ENCODE peak calls at places on chromosomes 5 and 9, in ten cellular contexts. Y is AG10803, B is cardiac fibroblast, M is IMR-90, C is dorsolateral prefrontal cortex, W is HL-60, X is astrocyte of the cerebellum, U is coronary artery, K is thyroid gland, L is psoas muscle. J is an unnamed sample.

GRCh38 chr5:125914471-125914870 is 508.7 kb upstream of the GRAMD2B start:
- DNase-seq in Y (no peak), B (peak), M (no peak), C (no peak), W (no peak), X (no peak), U (no peak), K (no peak), L (no peak), J (peak)

GRCh38 chr9:26975728-26976707 is 19.8 kb downstream of the IFT74 start:
- DNase-seq in Y (peak), B (peak), M (peak), C (no peak), W (no peak), X (peak), U (no peak), K (no peak), L (no peak), J (peak)

GRCh38 chr5:72106922-72107873 is at the start of gene MAP1B:
- DNase-seq in Y (peak), B (peak), M (peak), C (peak), W (no peak), X (no peak), U (peak), K (peak), L (peak), J (peak)

GRCh38 chr9:83596899-83597504 is 25.9 kb upstream of the IDNK start:
- DNase-seq in Y (no peak), B (peak), M (no peak), C (peak), W (no peak), X (peak), U (no peak), K (peak), L (no peak), J (peak)

GRCh38 chr9:133144142-133144886 is 19.4 kb downstream of the GBGT1 start:
- DNase-seq in Y (peak), B (peak), M (peak), C (peak), W (no peak), X (no peak), U (no peak), K (peak), L (peak), J (peak)

GRCh38 chr9:27714388-27714787 is 141.1 kb upstream of the C9orf72 start:
- DNase-seq in Y (no peak), B (no peak), M (no peak), C (no peak), W (no peak), X (no peak), U (no peak), K (no peak), L (no peak), J (peak)

GRCh38 chr9:104776787-104777186 is 12.9 kb downstream of the NIPSNAP3B start:
- DNase-seq in Y (peak), B (peak), M (peak), C (no peak), W (no peak), X (no peak), U (no peak), K (no peak), L (no peak), J (peak)

GRCh38 chr9:13033959-13034695 is 245.4 kb downstream of the MPDZ start:
- DNase-seq in Y (peak), B (peak), M (peak), C (peak), W (no peak), X (peak), U (no peak), K (peak), L (peak), J (peak)

GRCh38 chr5:10157085-10157669 is 92.5 kb downstream of the ATPSCKMT start:
- DNase-seq in Y (no peak), B (no peak), M (no peak), C (no peak), W (no peak), X (no peak), U (no peak), K (no peak), L (no peak), J (no peak)

GRCh38 chr5:141692919-141693848 is 11.2 kb upstream of the ARAP3 start:
- DNase-seq in Y (no peak), B (peak), M (peak), C (peak), W (no peak), X (no peak), U (no peak), K (no peak), L (no peak), J (peak)

GRCh38 chr5:14142202-14142855 is 813 bp upstream of the TRIO start:
- DNase-seq in Y (peak), B (peak), M (no peak), C (no peak), W (no peak), X (no peak), U (no peak), K (no peak), L (no peak), J (peak)

GRCh38 chr9:33166263-33167083 is 663 bp downstream of the B4GALT1 start:
- DNase-seq in Y (no peak), B (peak), M (no peak), C (no peak), W (no peak), X (no peak), U (peak), K (peak), L (peak), J (peak)

GRCh38 chr5:96189987-96190386 is 228.3 kb upstream of the ELL2 start:
- DNase-seq in Y (no peak), B (no peak), M (no peak), C (no peak), W (no peak), X (no peak), U (no peak), K (no peak), L (no peak), J (no peak)

GRCh38 chr5:175487514-175488222 is 9.3 kb downstream of the SFXN1 start:
- DNase-seq in Y (no peak), B (no peak), M (no peak), C (no peak), W (no peak), X (no peak), U (no peak), K (no peak), L (no peak), J (no peak)

GRCh38 chr9:115524467-115525059 is 406.6 kb upstream of the TNC start:
- DNase-seq in Y (peak), B (peak), M (peak), C (peak), W (no peak), X (peak), U (no peak), K (no peak), L (no peak), J (peak)

GRCh38 chr5:38673671-38674071 is 117.2 kb upstream of the LIFR start:
- DNase-seq in Y (no peak), B (peak), M (no peak), C (no peak), W (no peak), X (no peak), U (no peak), K (no peak), L (no peak), J (peak)

GRCh38 chr5:113161806-113162205 is 185.2 kb downstream of the DCP2 start:
- DNase-seq in Y (no peak), B (no peak), M (no peak), C (no peak), W (no peak), X (no peak), U (no peak), K (no peak), L (no peak), J (no peak)

GRCh38 chr5:149551227-149552037 is at the start of gene CSNK1A1:
- DNase-seq in Y (peak), B (peak), M (peak), C (peak), W (peak), X (peak), U (peak), K (peak), L (peak), J (peak)

GRCh38 chr5:116032094-116032517 is at the start of gene ARL14EPL:
- DNase-seq in Y (peak), B (peak), M (peak), C (no peak), W (peak), X (peak), U (no peak), K (peak), L (peak), J (peak)

GRCh38 chr5:120512068-120512467 is 48.0 kb downstream of the PRR16 start:
- DNase-seq in Y (no peak), B (no peak), M (no peak), C (no peak), W (no peak), X (no peak), U (no peak), K (no peak), L (no peak), J (peak)

GRCh38 chr5:146710348-146710747 is 168.2 kb downstream of the PPP2R2B start:
- DNase-seq in Y (no peak), B (no peak), M (no peak), C (no peak), W (no peak), X (no peak), U (no peak), K (no peak), L (no peak), J (no peak)

GRCh38 chr9:130522233-130522808 is 57.1 kb upstream of the FUBP3 start:
- DNase-seq in Y (no peak), B (no peak), M (no peak), C (no peak), W (no peak), X (no peak), U (no peak), K (no peak), L (no peak), J (no peak)

GRCh38 chr5:175894805-175895204 is 23.4 kb downstream of the CPLX2 start:
- DNase-seq in Y (no peak), B (no peak), M (no peak), C (no peak), W (no peak), X (no peak), U (no peak), K (no peak), L (no peak), J (no peak)

GRCh38 chr5:171745602-171746001 is 40.0 kb upstream of the SMIM23 start:
- DNase-seq in Y (peak), B (no peak), M (no peak), C (peak), W (no peak), X (no peak), U (no peak), K (peak), L (no peak), J (no peak)

GRCh38 chr5:101679816-101680215 is 616.3 kb downstream of the SLCO4C1 start:
- DNase-seq in Y (peak), B (peak), M (no peak), C (no peak), W (no peak), X (no peak), U (no peak), K (no peak), L (no peak), J (peak)

GRCh38 chr5:1538741-1539392 is 15.1 kb upstream of the LPCAT1 start:
- DNase-seq in Y (no peak), B (no peak), M (no peak), C (peak), W (no peak), X (no peak), U (no peak), K (no peak), L (no peak), J (no peak)

GRCh38 chr9:91197232-91198181 is 164.2 kb downstream of the AUH start:
- DNase-seq in Y (peak), B (peak), M (peak), C (peak), W (peak), X (peak), U (no peak), K (peak), L (peak), J (peak)

GRCh38 chr9:89969156-89969566 is 364.3 kb downstream of the GADD45G start:
- DNase-seq in Y (no peak), B (no peak), M (peak), C (no peak), W (no peak), X (no peak), U (no peak), K (no peak), L (no peak), J (no peak)

DNA sequence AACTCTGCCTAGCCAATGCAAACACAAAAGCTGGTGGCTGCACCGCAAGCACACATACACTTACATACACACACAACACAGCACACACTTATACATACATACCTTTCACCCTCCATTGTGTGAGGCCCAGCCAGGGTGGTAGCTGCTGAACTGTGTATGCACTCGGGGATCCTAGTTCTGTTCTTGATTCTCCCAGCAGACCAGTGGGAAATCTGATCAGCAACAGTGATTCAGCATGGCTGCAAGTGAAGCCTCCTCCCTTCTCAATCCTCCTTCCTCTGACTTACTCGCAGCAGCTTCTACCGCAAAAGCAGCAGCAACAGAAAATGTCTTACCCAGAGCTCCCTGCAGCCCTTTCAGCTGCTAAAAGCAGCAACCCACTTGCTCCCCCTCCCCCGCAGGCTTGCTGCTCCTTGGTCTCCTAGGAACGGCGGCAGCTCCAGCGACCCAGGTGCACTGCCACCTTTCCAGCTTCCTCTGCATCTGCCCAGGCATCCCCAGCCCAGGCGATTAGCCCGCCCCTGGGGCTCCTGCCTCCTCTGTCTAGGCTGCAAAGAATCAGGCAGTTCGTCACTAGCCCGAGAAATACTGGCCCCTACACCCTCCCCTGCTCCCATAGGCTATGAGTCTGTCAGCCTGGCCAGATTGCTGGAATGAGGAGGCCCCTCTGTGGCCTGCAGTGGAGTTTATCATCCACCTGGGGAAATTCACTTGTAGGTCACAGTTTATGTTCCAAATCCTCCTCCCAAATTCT is at the start of gene KLHL3:
- DNase-seq in Y (peak), B (peak), M (peak), C (peak), W (no peak), X (no peak), U (peak), K (peak), L (no peak), J (peak)
- TF ChIP-seq CTCF in Y (peak), B (no peak), M (peak), C (no peak), W (no peak), X (no peak), U (no peak), K (peak), L (no peak), J (peak)

DNA sequence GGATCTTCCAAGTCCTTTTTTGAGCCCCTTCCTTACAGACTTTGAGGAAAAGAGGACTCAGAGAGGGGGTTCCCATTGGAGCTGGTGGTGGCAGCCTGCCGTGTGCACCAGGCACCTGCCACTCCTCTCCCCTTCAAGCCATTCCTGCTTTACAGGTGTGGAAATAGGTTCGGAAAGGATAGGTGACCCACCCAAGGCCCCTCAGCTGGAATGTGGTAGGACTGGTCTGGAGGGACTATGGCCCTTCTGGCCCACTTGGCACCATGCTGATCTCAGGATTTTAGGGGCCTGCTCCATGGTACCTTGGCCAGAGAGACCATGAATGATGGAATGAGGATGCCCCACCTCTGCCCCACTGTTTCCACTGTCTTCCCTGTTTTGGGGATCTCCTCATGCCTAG is 1.4 kb downstream of the GALNT12 start:
- DNase-seq in Y (no peak), B (no peak), M (no peak), C (no peak), W (no peak), X (no peak), U (no peak), K (peak), L (no peak), J (no peak)
- H3K4me3 ChIP-seq in Y (no peak), B (no peak), M (no peak), C (peak), W (no peak), X (no peak), U (no peak), K (peak), L (no peak), J (no peak)

DNA sequence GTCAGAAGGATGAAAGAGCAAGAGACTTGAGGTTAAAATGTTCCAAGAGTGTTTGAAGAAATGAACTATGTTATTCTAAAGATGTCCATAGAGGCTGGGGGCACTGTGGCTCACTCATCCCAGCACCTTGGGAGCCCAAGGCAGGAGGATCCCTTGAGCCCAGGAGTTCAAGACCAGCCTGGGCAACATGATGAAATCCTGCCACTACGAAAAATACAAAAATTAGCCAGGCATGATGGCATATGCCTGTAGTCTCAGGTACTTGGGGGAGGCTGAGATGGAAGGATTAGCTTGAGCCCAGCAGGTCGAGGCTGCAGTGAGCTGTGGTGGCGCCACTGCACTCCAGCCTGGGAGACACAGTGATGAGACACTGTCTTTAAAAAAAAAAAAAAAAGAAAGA is 2.7 kb downstream of the AOPEP start:
- DNase-seq in Y (no peak), B (no peak), M (no peak), C (no peak), W (no peak), X (no peak), U (no peak), K (no peak), L (no peak), J (no peak)
- TF ChIP-seq CTCF in Y (no peak), B (no peak), M (no peak), C (no peak), W (no peak), X (no peak), U (no peak), K (no peak), L (no peak), J (no peak)

DNA sequence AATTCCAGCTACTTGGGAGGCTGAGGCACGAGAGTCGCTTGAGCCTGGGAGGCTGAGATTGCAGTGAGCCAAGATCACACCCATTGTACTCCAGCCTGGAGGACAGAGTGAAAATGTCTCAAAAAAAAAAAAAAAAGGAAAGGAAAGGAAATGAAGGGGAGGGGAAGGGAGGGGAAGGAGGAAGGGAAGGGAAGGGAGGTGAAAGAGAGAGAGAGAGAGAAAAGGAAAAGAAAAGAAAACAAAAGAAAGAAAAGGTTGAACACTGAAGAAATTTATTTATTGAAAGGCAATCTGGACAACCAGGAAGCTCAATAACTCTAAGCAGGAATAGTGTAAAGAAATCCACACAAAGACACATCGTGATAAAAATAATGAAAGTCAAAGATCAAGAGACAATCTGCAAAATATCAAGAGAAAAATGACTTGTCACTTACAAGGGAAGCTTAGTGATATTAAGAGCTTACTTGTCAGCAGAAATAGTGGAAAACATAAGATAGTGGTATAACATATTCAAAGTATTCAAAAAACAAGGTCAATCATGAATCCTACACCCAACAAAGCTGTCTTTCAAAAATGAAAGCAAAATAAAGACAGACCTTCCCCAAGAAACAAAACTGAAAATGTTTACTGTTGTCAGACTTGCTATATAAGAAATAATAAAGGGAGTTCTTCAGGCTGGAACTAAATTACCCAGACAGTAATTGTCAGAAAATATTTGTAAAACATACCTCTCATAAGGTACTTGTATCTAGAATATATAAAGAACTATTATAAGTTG is 10.9 kb upstream of the RIMOC1 start:
- DNase-seq in Y (no peak), B (no peak), M (no peak), C (no peak), W (no peak), X (no peak), U (no peak), K (no peak), L (no peak), J (no peak)
- H3K4me3 ChIP-seq in Y (no peak), B (no peak), M (no peak), C (no peak), W (no peak), X (no peak), U (no peak), K (no peak), L (no peak), J (no peak)

DNA sequence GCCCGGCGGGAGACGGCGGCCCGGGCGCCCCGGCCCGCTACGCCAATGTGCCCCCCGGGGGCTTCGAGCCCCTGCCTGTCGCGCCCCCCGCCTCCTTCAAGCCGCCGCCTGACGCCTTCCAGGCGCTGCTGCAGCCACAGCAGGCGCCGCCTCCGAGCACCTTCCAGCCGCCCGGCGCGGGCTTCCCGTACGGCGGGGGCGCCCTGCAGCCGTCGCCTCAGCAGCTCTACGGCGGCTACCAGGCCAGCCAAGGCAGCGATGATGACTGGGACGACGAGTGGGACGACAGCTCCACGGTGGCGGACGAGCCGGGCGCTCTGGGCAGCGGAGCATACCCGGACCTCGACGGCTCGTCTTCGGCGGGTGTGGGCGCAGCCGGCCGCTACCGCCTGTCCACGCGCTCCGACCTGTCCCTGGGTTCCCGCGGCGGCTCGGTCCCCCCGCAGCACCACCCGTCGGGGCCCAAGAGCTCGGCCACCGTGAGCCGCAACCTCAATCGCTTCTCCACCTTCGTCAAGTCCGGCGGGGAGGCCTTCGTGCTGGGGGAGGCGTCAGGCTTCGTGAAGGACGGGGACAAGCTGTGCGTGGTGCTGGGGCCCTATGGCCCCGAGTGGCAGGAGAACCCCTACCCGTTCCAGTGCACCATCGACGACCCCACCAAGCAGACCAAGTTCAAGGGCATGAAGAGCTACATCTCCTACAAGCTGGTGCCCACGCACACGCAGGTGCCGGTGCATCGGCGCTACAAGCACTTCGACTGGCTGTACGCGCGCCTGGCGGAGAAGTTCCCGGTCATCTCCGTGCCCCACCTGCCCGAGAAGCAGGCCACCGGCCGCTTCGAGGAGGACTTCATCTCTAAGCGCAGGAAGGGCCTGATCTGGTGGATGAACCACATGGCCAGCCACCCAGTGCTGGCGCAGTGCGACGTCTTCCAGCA is 855 bp downstream of the SNX18 start:
- DNase-seq in Y (peak), B (peak), M (peak), C (peak), W (no peak), X (no peak), U (peak), K (peak), L (peak), J (peak)
- TF ChIP-seq CTCF in Y (no peak), B (no peak), M (no peak), C (peak), W (no peak), X (no peak), U (no peak), K (no peak), L (no peak), J (no peak)